ENCODE peak calls at places on chromosomes 2 and 18, in seven cellular contexts. One of them, this sample, is unnamed.

GRCh38 chr2:72923833-72924352 is 6.6 kb downstream of the EMX1 start:
- DNase-seq in left lung: no peak
- DNase-seq in tibial artery: no peak
- DNase-seq in heart right ventricle: no peak
- DNase-seq in cardiac muscle cell: no peak
- DNase-seq in mucosa of descending colon: no peak
- DNase-seq in hepatocyte: peak; percentile 40
- DNase-seq in this sample: no peak

GRCh38 chr2:33495683-33496082 is 19.2 kb downstream of the RASGRP3 start:
- DNase-seq in left lung: no peak
- DNase-seq in mucosa of descending colon: no peak
- DNase-seq in cardiac muscle cell: no peak
- DNase-seq in hepatocyte: no peak
- DNase-seq in tibial artery: no peak
- DNase-seq in heart right ventricle: no peak
- DNase-seq in this sample: no peak

GRCh38 chr2:133377599-133377998 is 190.7 kb downstream of the NCKAP5 start:
- DNase-seq in cardiac muscle cell: no peak
- DNase-seq in tibial artery: no peak
- DNase-seq in heart right ventricle: no peak
- DNase-seq in left lung: no peak
- DNase-seq in hepatocyte: no peak
- DNase-seq in mucosa of descending colon: no peak
- DNase-seq in this sample: no peak

GRCh38 chr2:70676301-70677035 is 91.5 kb downstream of the ADD2 start:
- DNase-seq in hepatocyte: no peak
- DNase-seq in left lung: no peak
- DNase-seq in tibial artery: no peak
- DNase-seq in mucosa of descending colon: no peak
- DNase-seq in heart right ventricle: no peak
- DNase-seq in cardiac muscle cell: no peak
- DNase-seq in this sample: no peak

GRCh38 chr2:111652038-111652437 is 232.0 kb downstream of the ANAPC1 start:
- DNase-seq in mucosa of descending colon: no peak
- DNase-seq in left lung: no peak
- DNase-seq in heart right ventricle: no peak
- DNase-seq in tibial artery: no peak
- DNase-seq in hepatocyte: no peak
- DNase-seq in cardiac muscle cell: no peak
- DNase-seq in this sample: no peak

GRCh38 chr2:162574615-162575452 is 230.9 kb downstream of the GCA start:
- DNase-seq in tibial artery: no peak
- DNase-seq in left lung: no peak
- DNase-seq in cardiac muscle cell: no peak
- DNase-seq in mucosa of descending colon: no peak
- DNase-seq in heart right ventricle: no peak
- DNase-seq in hepatocyte: peak; percentile 72
- DNase-seq in this sample: peak; percentile 79

GRCh38 chr2:43943809-43944452 is 51.9 kb downstream of the LRPPRC start:
- DNase-seq in left lung: no peak
- DNase-seq in cardiac muscle cell: no peak
- DNase-seq in heart right ventricle: no peak
- DNase-seq in mucosa of descending colon: no peak
- DNase-seq in hepatocyte: no peak
- DNase-seq in tibial artery: no peak
- DNase-seq in this sample: no peak

GRCh38 chr18:79576686-79577351 is 102.8 kb upstream of the CTDP1 start:
- DNase-seq in cardiac muscle cell: peak; percentile 86
- DNase-seq in hepatocyte: peak; percentile 73
- DNase-seq in tibial artery: peak; percentile 70
- DNase-seq in left lung: peak; percentile 34
- DNase-seq in heart right ventricle: peak; percentile 84
- DNase-seq in mucosa of descending colon: peak; percentile 62
- DNase-seq in this sample: no peak

GRCh38 chr2:226159875-226160479 is 639.6 kb downstream of the IRS1 start:
- DNase-seq in tibial artery: no peak
- DNase-seq in hepatocyte: no peak
- DNase-seq in left lung: no peak
- DNase-seq in heart right ventricle: no peak
- DNase-seq in mucosa of descending colon: no peak
- DNase-seq in cardiac muscle cell: peak; percentile 23
- DNase-seq in this sample: peak; percentile 34

GRCh38 chr2:47167149-47167548 is 12.0 kb upstream of the STPG4 start:
- DNase-seq in cardiac muscle cell: no peak
- DNase-seq in heart right ventricle: no peak
- DNase-seq in left lung: no peak
- DNase-seq in hepatocyte: no peak
- DNase-seq in mucosa of descending colon: no peak
- DNase-seq in tibial artery: no peak
- DNase-seq in this sample: no peak

GRCh38 chr2:4047961-4048891 is 344.9 kb downstream of the DCDC2C start:
- DNase-seq in left lung: no peak
- DNase-seq in cardiac muscle cell: peak; percentile 52
- DNase-seq in tibial artery: no peak
- DNase-seq in hepatocyte: no peak
- DNase-seq in heart right ventricle: no peak
- DNase-seq in mucosa of descending colon: no peak
- DNase-seq in this sample: no peak

GRCh38 chr2:121185571-121186074 is 99.4 kb downstream of the TFCP2L1 start:
- DNase-seq in mucosa of descending colon: no peak
- DNase-seq in tibial artery: peak; percentile 29
- DNase-seq in heart right ventricle: no peak
- DNase-seq in left lung: no peak
- DNase-seq in cardiac muscle cell: no peak
- DNase-seq in hepatocyte: no peak
- DNase-seq in this sample: no peak

GRCh38 chr2:190640124-190640523 is 8.8 kb upstream of the NAB1 start:
- DNase-seq in mucosa of descending colon: no peak
- DNase-seq in cardiac muscle cell: peak; percentile 57
- DNase-seq in left lung: no peak
- DNase-seq in hepatocyte: no peak
- DNase-seq in tibial artery: no peak
- DNase-seq in heart right ventricle: no peak
- DNase-seq in this sample: no peak

GRCh38 chr2:145846986-145847385 is 1327.1 kb upstream of the ZEB2 start:
- DNase-seq in heart right ventricle: no peak
- DNase-seq in cardiac muscle cell: peak; percentile 51
- DNase-seq in tibial artery: no peak
- DNase-seq in hepatocyte: no peak
- DNase-seq in mucosa of descending colon: no peak
- DNase-seq in left lung: no peak
- DNase-seq in this sample: no peak

GRCh38 chr2:151260492-151261239 is 997 bp downstream of the RBM43 start:
- DNase-seq in cardiac muscle cell: peak; percentile 61
- DNase-seq in tibial artery: no peak
- DNase-seq in left lung: no peak
- DNase-seq in hepatocyte: no peak
- DNase-seq in heart right ventricle: no peak
- DNase-seq in mucosa of descending colon: no peak
- DNase-seq in this sample: no peak

GRCh38 chr2:194867328-194867727 is 789.7 kb upstream of the SLC39A10 start:
- DNase-seq in cardiac muscle cell: peak; percentile 3
- DNase-seq in left lung: no peak
- DNase-seq in heart right ventricle: no peak
- DNase-seq in mucosa of descending colon: no peak
- DNase-seq in tibial artery: no peak
- DNase-seq in hepatocyte: no peak
- DNase-seq in this sample: no peak

GRCh38 chr18:75287006-75287405 is 76.4 kb downstream of the TSHZ1 start:
- DNase-seq in heart right ventricle: no peak
- DNase-seq in left lung: no peak
- DNase-seq in mucosa of descending colon: no peak
- DNase-seq in cardiac muscle cell: no peak
- DNase-seq in hepatocyte: no peak
- DNase-seq in tibial artery: no peak
- DNase-seq in this sample: no peak

GRCh38 chr2:109238580-109238979 is 109.6 kb downstream of the SH3RF3 start:
- DNase-seq in cardiac muscle cell: peak; percentile 97
- DNase-seq in heart right ventricle: peak; percentile 59
- DNase-seq in tibial artery: peak; percentile 87
- DNase-seq in left lung: peak; percentile 85
- DNase-seq in mucosa of descending colon: peak; percentile 81
- DNase-seq in hepatocyte: no peak
- DNase-seq in this sample: no peak

GRCh38 chr2:216507220-216508143 is 8.8 kb downstream of the RPL37A start:
- DNase-seq in heart right ventricle: no peak
- DNase-seq in left lung: no peak
- DNase-seq in tibial artery: no peak
- DNase-seq in hepatocyte: no peak
- DNase-seq in cardiac muscle cell: no peak
- DNase-seq in mucosa of descending colon: no peak
- DNase-seq in this sample: no peak

GRCh38 chr2:220981926-220982325 is 590.2 kb downstream of the EPHA4 start:
- DNase-seq in mucosa of descending colon: no peak
- DNase-seq in left lung: no peak
- DNase-seq in heart right ventricle: no peak
- DNase-seq in cardiac muscle cell: no peak
- DNase-seq in hepatocyte: no peak
- DNase-seq in tibial artery: no peak
- DNase-seq in this sample: no peak

GRCh38 chr2:159083601-159084000 is 115.2 kb downstream of the TANC1 start:
- DNase-seq in tibial artery: no peak
- DNase-seq in cardiac muscle cell: peak; percentile 62
- DNase-seq in hepatocyte: no peak
- DNase-seq in left lung: no peak
- DNase-seq in mucosa of descending colon: no peak
- DNase-seq in heart right ventricle: no peak
- DNase-seq in this sample: no peak

GRCh38 chr2:163711244-163711643 is 24.6 kb downstream of the FIGN start:
- DNase-seq in left lung: no peak
- DNase-seq in hepatocyte: no peak
- DNase-seq in tibial artery: no peak
- DNase-seq in heart right ventricle: no peak
- DNase-seq in mucosa of descending colon: no peak
- DNase-seq in cardiac muscle cell: no peak
- DNase-seq in this sample: no peak
- H3K4me1 ChIP-seq in left lung: no peaks in the 10 kb centered on the region
- H3K4me1 ChIP-seq in hepatocyte: peaks cover 7% of the 10 kb centered on the region
- H3K4me1 ChIP-seq in tibial artery: peaks cover 25% of the 10 kb centered on the region
- H3K4me1 ChIP-seq in heart right ventricle: peaks cover 70% of the 10 kb centered on the region
- H3K4me1 ChIP-seq in mucosa of descending colon: no peaks in the 10 kb centered on the region
- H3K4me1 ChIP-seq in cardiac muscle cell: peaks cover 73% of the 10 kb centered on the region
- H3K4me1 ChIP-seq in this sample: no peaks in the 10 kb centered on the region

GRCh38 chr2:239309398-239310245 is 91.2 kb downstream of the HDAC4 start:
- DNase-seq in hepatocyte: no peak
- DNase-seq in tibial artery: peak; percentile 72
- DNase-seq in left lung: peak; percentile 23
- DNase-seq in mucosa of descending colon: no peak
- DNase-seq in heart right ventricle: no peak
- DNase-seq in cardiac muscle cell: no peak
- DNase-seq in this sample: no peak

GRCh38 chr2:239307921-239308620 is 92.7 kb downstream of the HDAC4 start:
- DNase-seq in hepatocyte: no peak
- DNase-seq in left lung: peak; percentile 24
- DNase-seq in heart right ventricle: no peak
- DNase-seq in mucosa of descending colon: no peak
- DNase-seq in cardiac muscle cell: no peak
- DNase-seq in tibial artery: peak; percentile 58
- DNase-seq in this sample: no peak

GRCh38 chr2:239307221-239307569 is 93.6 kb downstream of the HDAC4 start:
- DNase-seq in mucosa of descending colon: no peak
- DNase-seq in hepatocyte: no peak
- DNase-seq in tibial artery: no peak
- DNase-seq in heart right ventricle: no peak
- DNase-seq in left lung: no peak
- DNase-seq in cardiac muscle cell: no peak
- DNase-seq in this sample: no peak

GRCh38 chr2:239310401-239311061 is 90.3 kb downstream of the HDAC4 start:
- DNase-seq in left lung: no peak
- DNase-seq in mucosa of descending colon: no peak
- DNase-seq in heart right ventricle: no peak
- DNase-seq in tibial artery: peak; percentile 66
- DNase-seq in cardiac muscle cell: no peak
- DNase-seq in hepatocyte: no peak
- DNase-seq in this sample: no peak

GRCh38 chr2:239308696-239309397 is 92.0 kb downstream of the HDAC4 start:
- DNase-seq in hepatocyte: peak; percentile 60
- DNase-seq in cardiac muscle cell: peak; percentile 70
- DNase-seq in heart right ventricle: peak; percentile 48
- DNase-seq in mucosa of descending colon: no peak
- DNase-seq in left lung: no peak
- DNase-seq in tibial artery: peak; percentile 69
- DNase-seq in this sample: no peak
- TF ChIP-seq CTCF in hepatocyte: peak; percentile 16
- TF ChIP-seq CTCF in cardiac muscle cell: no peak
- TF ChIP-seq CTCF in heart right ventricle: no peak
- TF ChIP-seq CTCF in mucosa of descending colon: no peak
- TF ChIP-seq CTCF in left lung: no peak
- TF ChIP-seq CTCF in tibial artery: no peak
- TF ChIP-seq CTCF in this sample: no peak

DNA sequence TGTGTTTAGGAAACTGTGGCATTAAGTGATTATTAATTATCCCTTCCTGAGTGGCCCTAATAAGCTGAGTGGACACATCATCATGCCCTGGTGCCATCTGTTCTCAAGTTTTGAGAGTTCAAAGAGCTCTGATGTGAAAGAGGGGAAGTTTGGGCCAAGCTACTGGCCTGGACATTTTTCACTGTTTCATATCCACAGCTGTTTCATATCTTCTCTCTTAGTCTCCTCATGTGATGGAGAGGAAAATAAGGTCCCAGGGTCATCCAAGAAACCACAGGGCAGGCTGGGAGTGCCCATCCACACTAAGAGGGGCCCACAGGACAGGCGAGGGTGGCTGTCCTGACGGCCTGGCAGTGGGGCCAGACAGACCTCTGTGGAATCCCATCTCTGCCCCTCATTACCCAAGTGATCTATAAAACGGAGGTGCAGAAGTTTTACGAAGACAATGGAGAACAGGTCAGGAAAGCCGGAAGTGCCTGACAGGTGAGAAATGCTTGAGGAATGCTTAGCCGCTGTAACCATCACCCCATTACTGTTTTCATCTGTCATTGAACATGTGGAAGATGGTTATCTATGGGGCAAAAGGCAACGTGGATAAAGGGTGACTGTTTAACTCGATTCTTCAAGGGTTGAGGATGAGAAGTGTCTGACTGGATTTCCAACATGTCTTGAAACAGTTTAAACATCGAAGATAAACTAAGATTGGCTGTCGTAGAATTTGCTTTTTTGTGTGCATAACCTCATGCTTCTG is 17.1 kb downstream of the HK2 start:
- DNase-seq in hepatocyte: peak; percentile 55
- DNase-seq in mucosa of descending colon: no peak
- DNase-seq in left lung: no peak
- DNase-seq in cardiac muscle cell: peak; percentile 54
- DNase-seq in heart right ventricle: no peak
- DNase-seq in tibial artery: no peak
- DNase-seq in this sample: peak; percentile 78
- H3K4me1 ChIP-seq in hepatocyte: peaks cover 42% of the 10 kb centered on the region
- H3K4me1 ChIP-seq in mucosa of descending colon: peaks cover 65% of the 10 kb centered on the region
- H3K4me1 ChIP-seq in left lung: peaks cover 78% of the 10 kb centered on the region
- H3K4me1 ChIP-seq in cardiac muscle cell: peaks cover 68% of the 10 kb centered on the region
- H3K4me1 ChIP-seq in heart right ventricle: peaks cover 42% of the 10 kb centered on the region
- H3K4me1 ChIP-seq in tibial artery: peaks cover 20% of the 10 kb centered on the region
- H3K4me1 ChIP-seq in this sample: peaks cover 51% of the 10 kb centered on the region

GRCh38 chr18:71252351-71252862 is 963.6 kb downstream of the SOCS6 start:
- DNase-seq in cardiac muscle cell: no peak
- DNase-seq in mucosa of descending colon: no peak
- DNase-seq in hepatocyte: no peak
- DNase-seq in heart right ventricle: no peak
- DNase-seq in left lung: no peak
- DNase-seq in tibial artery: no peak
- DNase-seq in this sample: no peak

GRCh38 chr18:71250191-71250590 is 961.3 kb downstream of the SOCS6 start:
- DNase-seq in hepatocyte: no peak
- DNase-seq in cardiac muscle cell: no peak
- DNase-seq in tibial artery: no peak
- DNase-seq in left lung: no peak
- DNase-seq in heart right ventricle: no peak
- DNase-seq in mucosa of descending colon: no peak
- DNase-seq in this sample: no peak

GRCh38 chr18:71249791-71250190 is 960.9 kb downstream of the SOCS6 start:
- DNase-seq in heart right ventricle: no peak
- DNase-seq in left lung: no peak
- DNase-seq in hepatocyte: no peak
- DNase-seq in mucosa of descending colon: no peak
- DNase-seq in cardiac muscle cell: peak; percentile 2
- DNase-seq in tibial artery: no peak
- DNase-seq in this sample: no peak
- TF ChIP-seq CTCF in heart right ventricle: no peak
- TF ChIP-seq CTCF in left lung: no peak
- TF ChIP-seq CTCF in hepatocyte: no peak
- TF ChIP-seq CTCF in mucosa of descending colon: no peak
- TF ChIP-seq CTCF in cardiac muscle cell: no peak
- TF ChIP-seq CTCF in tibial artery: no peak
- TF ChIP-seq CTCF in this sample: no peak